ENCODE peak calls at places on chromosomes 4 and X, in four cellular contexts. C is type B pancreatic cell, K is neural crest cell, E is mesothelial cell of epicardium. A is an unnamed sample.

GRCh38 chr4:1792832-1793495 is at the start of gene FGFR3:
- DNase-seq in C (no peak), K (no peak), E (no peak), A (peak)

GRCh38 chr4:140330311-140330900 is 43.0 kb upstream of the SCOC start:
- DNase-seq in C (no peak), K (no peak), E (no peak), A (peak)

GRCh38 chr4:84327526-84327925 is 171.6 kb downstream of the NKX6-1 start:
- DNase-seq in C (no peak), K (no peak), E (no peak), A (no peak)

GRCh38 chr4:183158062-183158461 is 59.0 kb downstream of the WWC2 start:
- DNase-seq in C (no peak), K (no peak), E (no peak), A (no peak)

GRCh38 chrX:19342331-19342906 is 1.3 kb upstream of the PDHA1 start:
- DNase-seq in C (no peak), K (no peak), E (no peak), A (no peak)

GRCh38 chr4:70718811-70719604 is 2.8 kb upstream of the RUFY3 start:
- DNase-seq in C (no peak), K (no peak), E (no peak), A (no peak)

GRCh38 chr4:178745203-178745602 is 1303.0 kb upstream of the AGA start:
- DNase-seq in C (no peak), K (no peak), E (no peak), A (no peak)

GRCh38 chr4:107801766-107802211 is 22.9 kb upstream of the SGMS2 start:
- DNase-seq in C (no peak), K (no peak), E (no peak), A (no peak)

GRCh38 chr4:113979157-113979972 is at the start of gene ARSJ:
- DNase-seq in C (peak), K (peak), E (peak), A (peak)

GRCh38 chr4:25454491-25454890 is 77.4 kb downstream of the ANAPC4 start:
- DNase-seq in C (no peak), K (no peak), E (no peak), A (no peak)

GRCh38 chr4:16418814-16419213 is 192.5 kb upstream of the TAPT1 start:
- DNase-seq in C (no peak), K (no peak), E (no peak), A (no peak)

GRCh38 chr4:53321151-53321987 is 44.5 kb downstream of the SCFD2 start:
- DNase-seq in C (no peak), K (no peak), E (no peak), A (no peak)

GRCh38 chr4:38279077-38279476 is 318.9 kb downstream of the PTTG2 start:
- DNase-seq in C (no peak), K (no peak), E (no peak), A (no peak)

GRCh38 chrX:138875472-138875871 is 164.0 kb upstream of the FGF13 start:
- DNase-seq in C (no peak), K (no peak), E (no peak), A (no peak)

GRCh38 chr4:159150380-159150779 is 47.5 kb downstream of the RAPGEF2 start:
- DNase-seq in C (no peak), K (no peak), E (no peak), A (no peak)

GRCh38 chr4:78298618-78299017 is 241.5 kb downstream of the FRAS1 start:
- DNase-seq in C (no peak), K (no peak), E (no peak), A (no peak)

GRCh38 chr4:80918004-80918403 is 112.5 kb upstream of the BMP3 start:
- DNase-seq in C (no peak), K (no peak), E (no peak), A (no peak)

GRCh38 chr4:55445921-55446577 is 50.3 kb downstream of the TMEM165 start:
- DNase-seq in C (no peak), K (no peak), E (no peak), A (no peak)

GRCh38 chr4:114087596-114088230 is 108.3 kb upstream of the ARSJ start:
- DNase-seq in C (no peak), K (no peak), E (no peak), A (no peak)

GRCh38 chr4:57550143-57550542 is 440.0 kb upstream of the IGFBP7 start:
- DNase-seq in C (no peak), K (no peak), E (no peak), A (no peak)

GRCh38 chr4:38318737-38319455 is 345.1 kb upstream of the KLF3 start:
- DNase-seq in C (peak), K (peak), E (peak), A (peak)

GRCh38 chrX:107135076-107135964 is 16.7 kb upstream of the RBM41 start:
- DNase-seq in C (no peak), K (no peak), E (no peak), A (no peak)

GRCh38 chrX:31593353-31593752 is 521.5 kb upstream of the FTHL17 start:
- DNase-seq in C (no peak), K (no peak), E (no peak), A (no peak)

GRCh38 chr4:38128478-38129451 is 168.6 kb downstream of the PTTG2 start:
- DNase-seq in C (no peak), K (no peak), E (no peak), A (no peak)